ENCODE peak calls at places on chromosomes 6 and 20, in seven cellular contexts. G is CD8-positive, alpha-beta memory T cell; C is cardiac fibroblast; V is right atrium auricular region; X is OCI-LY7; D is right cardiac atrium; I is fibroblast of the aortic adventitia. O is an unnamed sample.

GRCh38 chr6:146697921-146698320 is 99.1 kb downstream of the ADGB start:
- DNase-seq in X (no peak), I (peak), V (no peak), C (peak), D (no peak), G (no peak), O (no peak)

GRCh38 chr20:45771182-45771759 is 20.4 kb downstream of the WFDC3 start:
- DNase-seq in I (peak), G (peak), V (peak), X (peak), C (peak), D (peak), O (peak)

GRCh38 chr6:53294095-53294494 is 54.7 kb downstream of the ELOVL5 start:
- DNase-seq in V (no peak), C (no peak), D (no peak), I (peak), X (peak), G (peak), O (no peak)

GRCh38 chr20:18488301-18488700 is 8.7 kb downstream of the RBBP9 start:
- DNase-seq in V (no peak), C (no peak), I (no peak), D (no peak), G (no peak), X (no peak), O (no peak)

GRCh38 chr6:162942860-162943259 is 215.1 kb downstream of the PACRG start:
- DNase-seq in G (no peak), X (no peak), D (no peak), I (no peak), C (peak), V (no peak), O (peak)

GRCh38 chr20:37992802-37993538 is 40.3 kb downstream of the TTI1 start:
- DNase-seq in X (peak), D (peak), C (peak), I (peak), V (no peak), G (peak), O (peak)

GRCh38 chr20:45156728-45157127 is 18.0 kb upstream of the PI3 start:
- DNase-seq in X (no peak), C (no peak), I (no peak), V (no peak), G (no peak), D (no peak), O (no peak)

GRCh38 chr6:2182251-2182650 is 63.2 kb downstream of the GMDS start:
- DNase-seq in V (no peak), G (no peak), C (no peak), I (no peak), D (no peak), X (no peak), O (no peak)

GRCh38 chr6:150229775-150230561 is 87.1 kb downstream of the PPP1R14C start:
- DNase-seq in C (no peak), D (no peak), X (no peak), I (peak), V (no peak), G (no peak), O (no peak)

GRCh38 chr6:17418281-17419188 is 25.1 kb downstream of the CAP2 start:
- DNase-seq in G (no peak), C (peak), D (peak), V (no peak), I (peak), X (no peak), O (no peak)

GRCh38 chr20:44600758-44601562 is 18.6 kb downstream of the PKIG start:
- DNase-seq in C (no peak), X (no peak), G (no peak), I (peak), D (peak), V (no peak), O (no peak)

GRCh38 chr6:1761472-1761871 is 151.8 kb downstream of the FOXC1 start:
- DNase-seq in V (no peak), C (no peak), D (no peak), I (no peak), X (no peak), G (no peak), O (no peak)

GRCh38 chr6:129685640-129686031 is 24.3 kb downstream of the ARHGAP18 start:
- DNase-seq in V (no peak), I (no peak), X (no peak), C (no peak), G (no peak), D (no peak), O (no peak)

GRCh38 chr6:85620308-85620707 is 22.4 kb downstream of the SYNCRIP start:
- DNase-seq in C (no peak), X (no peak), D (no peak), G (no peak), I (no peak), V (no peak), O (no peak)

GRCh38 chr6:81767163-81768000 is 14.9 kb upstream of the TENT5A start:
- DNase-seq in V (no peak), G (no peak), X (no peak), C (peak), D (no peak), I (peak), O (no peak)

GRCh38 chr6:95576218-95576617 is 1.1 kb upstream of the MANEA start:
- DNase-seq in V (no peak), X (no peak), G (no peak), D (no peak), C (no peak), I (peak), O (no peak)

GRCh38 chr6:141562801-141563763 is 569.6 kb upstream of the GJE1 start:
- DNase-seq in G (peak), V (no peak), X (peak), C (peak), D (peak), I (peak), O (peak)

GRCh38 chr6:108541843-108542795 is 18.6 kb upstream of the FOXO3 start:
- DNase-seq in D (peak), V (peak), I (peak), G (peak), C (peak), X (peak), O (peak)

GRCh38 chr6:132218063-132218696 is 183.1 kb downstream of the MOXD1 start:
- DNase-seq in V (no peak), C (peak), G (no peak), D (no peak), I (peak), X (peak), O (peak)

GRCh38 chr6:35669441-35669776 is 19.3 kb downstream of the FKBP5 start:
- DNase-seq in I (no peak), V (no peak), D (no peak), C (peak), X (peak), G (peak), O (no peak)

GRCh38 chr20:22579711-22580697 is 4.4 kb downstream of the FOXA2 start:
- DNase-seq in C (no peak), X (no peak), G (no peak), D (no peak), V (no peak), I (no peak), O (no peak)

GRCh38 chr6:82337688-82338257 is 25.8 kb upstream of the TPBG start:
- DNase-seq in X (no peak), D (no peak), I (no peak), C (no peak), V (no peak), G (no peak), O (no peak)

GRCh38 chr6:43506667-43507471 is 3.3 kb downstream of the LRRC73 start:
- DNase-seq in V (peak), X (peak), D (peak), G (peak), I (peak), C (peak), O (peak)

GRCh38 chr6:139582956-139583355 is 208.5 kb upstream of the CITED2 start:
- DNase-seq in G (no peak), X (no peak), I (no peak), D (no peak), V (no peak), C (no peak), O (no peak)

GRCh38 chr20:6731951-6732580 is 35.4 kb upstream of the BMP2 start:
- DNase-seq in X (no peak), D (peak), I (no peak), G (no peak), V (peak), C (no peak), O (no peak)

GRCh38 chr6:77136086-77136485 is 327.2 kb downstream of the HTR1B start:
- DNase-seq in G (no peak), V (no peak), D (no peak), I (peak), C (no peak), X (no peak), O (no peak)

DNA sequence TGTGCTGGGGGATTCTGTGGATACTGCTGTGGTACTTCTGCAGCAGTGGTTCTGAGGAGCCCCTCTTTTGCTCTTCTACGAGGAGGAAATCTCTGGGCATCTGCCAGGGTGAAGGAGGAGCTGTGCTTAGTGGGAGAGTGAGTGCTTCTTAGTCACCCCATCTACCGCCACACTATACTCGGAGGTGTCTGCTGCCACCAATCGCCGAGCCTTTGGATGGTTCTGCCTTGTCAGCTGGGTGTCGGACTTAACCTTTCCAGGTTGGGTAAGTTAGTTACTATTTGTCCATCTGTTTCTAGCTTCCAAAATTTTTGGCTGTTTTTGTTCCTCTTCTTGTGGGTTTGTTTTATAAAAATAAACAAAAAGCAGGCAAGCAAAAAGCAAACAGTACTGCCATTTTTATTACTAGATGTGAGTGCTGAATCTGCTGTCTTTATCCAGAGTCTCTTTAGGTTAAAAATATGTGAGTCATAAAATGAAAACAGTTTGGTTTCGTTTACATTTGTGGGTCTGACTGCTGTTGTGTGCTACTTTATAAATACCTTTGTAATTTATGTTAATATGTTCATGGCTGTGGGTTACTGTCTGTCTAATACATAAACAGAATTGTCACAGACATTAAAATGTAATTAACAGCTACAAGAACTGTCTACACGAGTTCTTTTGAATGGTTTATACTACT is 89.1 kb downstream of the ARID1B start:
- DNase-seq in V (no peak), X (peak), C (no peak), I (no peak), D (no peak), G (no peak), O (no peak)
- H3K4me3 ChIP-seq in V (no peak), X (no peak), C (no peak), I (no peak), D (no peak), G (no peak), O (peak)

DNA sequence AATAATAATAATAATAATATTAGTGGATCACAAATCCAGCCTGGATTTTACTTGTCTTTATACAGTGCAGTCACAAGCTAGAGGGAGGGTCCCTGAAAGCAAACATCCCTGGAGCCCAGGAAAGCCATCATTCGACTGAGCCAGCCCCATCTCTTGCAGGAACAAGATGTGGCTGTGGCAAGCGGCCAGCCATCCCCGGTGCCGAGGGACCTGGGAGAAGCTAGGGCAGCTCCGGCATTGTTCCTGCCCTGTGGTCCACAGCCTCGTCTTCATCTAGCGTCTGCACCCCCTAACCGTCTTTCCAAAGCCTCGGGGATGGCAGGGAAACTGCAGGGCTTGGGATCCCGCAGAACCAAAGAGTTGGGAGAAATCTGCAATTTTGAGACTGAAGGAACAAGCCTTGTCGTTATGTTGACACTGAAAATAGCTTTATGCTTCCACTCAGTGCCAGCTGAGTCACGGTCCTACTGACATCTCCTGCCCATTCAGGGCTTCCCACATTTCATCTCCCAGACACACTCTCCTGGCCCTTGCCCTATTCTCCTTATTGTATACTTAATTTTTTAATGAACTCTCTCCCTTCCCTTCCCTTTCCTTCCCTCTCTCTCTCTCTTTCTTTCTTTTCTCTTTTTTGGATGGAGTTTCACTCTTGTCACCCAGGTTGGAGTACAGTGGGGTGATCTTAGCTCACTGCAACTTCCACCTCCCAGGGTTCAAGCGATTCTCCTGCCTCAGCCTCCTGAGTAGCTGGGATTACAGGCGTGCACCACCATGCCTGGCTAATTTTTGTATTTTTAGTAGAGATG is 62.5 kb upstream of the ZNFX1 start:
- DNase-seq in C (no peak), G (no peak), X (no peak), D (peak), V (no peak), I (peak), O (no peak)
- H3K4me3 ChIP-seq in C (no peak), G (no peak), X (no peak), D (no peak), V (no peak), I (no peak), O (no peak)

GRCh38 chr20:41142914-41143313 is 5.6 kb downstream of the PLCG1 start:
- DNase-seq in G (peak), D (no peak), I (no peak), C (no peak), V (no peak), X (peak), O (no peak)
- H3K4me3 ChIP-seq in G (peak), D (no peak), I (no peak), C (no peak), V (no peak), X (no peak), O (no peak)

DNA sequence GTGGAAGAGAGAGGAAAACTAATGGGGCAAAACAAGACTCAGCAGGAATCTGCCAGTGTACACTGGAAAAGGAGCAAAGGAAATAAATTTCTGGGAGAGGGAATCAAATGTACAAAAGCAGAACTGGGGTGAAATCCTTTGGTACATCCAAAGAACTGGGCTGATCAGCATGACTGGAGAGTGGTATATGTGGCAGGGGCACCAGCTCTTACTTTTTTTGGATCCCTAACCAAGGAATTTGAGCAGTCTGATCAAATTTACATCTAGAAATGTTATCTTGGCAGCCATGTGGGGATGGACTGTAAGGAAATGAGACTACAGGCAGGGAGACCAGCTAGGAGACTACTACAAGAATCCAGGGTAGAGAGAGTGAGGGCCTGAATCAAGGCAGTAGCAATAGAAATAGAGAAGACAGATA is 1.2 kb upstream of the ZSCAN31 start:
- DNase-seq in C (no peak), G (no peak), D (no peak), X (no peak), I (no peak), V (no peak), O (no peak)
- H3K4me3 ChIP-seq in C (no peak), G (peak), D (peak), X (peak), I (no peak), V (peak), O (peak)

DNA sequence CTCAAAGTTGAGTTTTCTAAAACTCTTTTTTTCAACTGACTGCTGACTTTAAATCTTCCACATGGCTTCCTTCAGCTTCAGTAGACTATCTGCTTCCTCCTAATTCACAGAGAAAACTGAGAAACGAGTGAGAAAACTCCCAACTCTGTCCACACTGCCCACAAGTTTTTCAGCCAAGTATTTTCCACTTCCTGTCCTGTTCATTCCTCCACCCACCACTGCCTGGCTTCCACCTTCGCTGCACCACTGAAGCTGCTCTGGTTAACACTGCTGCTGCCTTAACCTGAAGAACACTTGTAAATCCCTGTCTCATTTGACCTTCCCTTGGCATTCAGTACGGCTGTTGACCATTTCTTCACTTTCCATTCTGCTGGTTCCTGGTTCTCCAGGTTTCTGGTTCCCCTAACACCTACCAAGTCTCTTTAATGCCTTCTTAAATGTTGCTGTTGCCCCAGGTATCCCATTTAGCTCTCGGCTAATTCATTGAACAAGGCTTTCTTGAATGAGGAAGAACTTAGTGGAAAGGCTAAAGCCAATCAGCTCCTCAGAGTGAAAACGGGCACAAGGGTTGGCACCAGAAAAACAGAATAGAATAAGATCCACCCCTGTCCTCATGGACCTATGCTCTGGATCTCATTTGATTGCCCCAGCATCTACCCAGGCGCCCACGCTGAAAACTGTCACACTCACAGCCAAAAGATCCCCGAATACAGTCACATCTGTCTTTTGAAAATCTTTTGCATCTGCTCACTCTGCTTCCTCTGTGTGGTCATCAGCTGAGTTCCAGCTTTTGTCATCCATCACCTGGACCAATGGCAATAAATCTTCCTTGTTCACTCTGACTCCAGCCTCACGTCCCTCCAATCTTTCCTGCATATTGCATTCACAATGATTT is 104.4 kb upstream of the TAB2 start:
- DNase-seq in X (no peak), V (no peak), I (no peak), C (peak), G (no peak), D (no peak), O (no peak)
- H3K4me3 ChIP-seq in X (no peak), V (no peak), I (no peak), C (no peak), G (no peak), D (no peak), O (no peak)

GRCh38 chr6:92329416-92329815 is 1089.9 kb downstream of the EPHA7 start:
- DNase-seq in I (no peak), V (no peak), D (no peak), G (no peak), X (no peak), C (no peak), O (peak)
- H3K4me3 ChIP-seq in I (no peak), V (no peak), D (no peak), G (no peak), X (no peak), C (no peak), O (no peak)

DNA sequence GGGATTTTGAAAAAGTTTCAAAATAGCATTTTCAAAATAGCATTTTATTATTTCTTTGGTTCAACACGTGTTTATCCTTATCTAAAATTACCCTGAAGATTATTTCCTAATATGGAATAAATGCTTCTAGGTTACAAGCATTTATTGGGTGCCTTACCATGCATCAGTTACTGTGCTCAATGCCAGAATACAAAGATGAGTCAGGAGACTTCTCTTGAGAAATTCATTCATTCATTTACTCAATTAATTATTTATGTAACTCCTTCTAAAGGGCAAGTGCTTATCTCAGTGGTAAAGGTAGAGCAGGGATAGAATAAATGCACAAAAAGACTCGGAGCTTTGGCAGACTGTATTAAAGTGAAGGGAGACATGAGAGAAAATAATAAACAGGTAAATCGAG is 150.1 kb upstream of the PDE7B start:
- DNase-seq in D (no peak), C (no peak), G (no peak), X (no peak), V (no peak), I (no peak), O (no peak)
- H3K4me3 ChIP-seq in D (no peak), C (no peak), G (no peak), X (no peak), V (no peak), I (no peak), O (no peak)